ENCODE peak calls at places on chromosomes 5 and 9, in four cellular contexts. B is activated CD8-positive, alpha-beta memory T cell treated with anti-CD3 and anti-CD28 coated beads for 48 hours; Q is caudate nucleus; A is activated naive CD8-positive, alpha-beta T cell treated with anti-CD3 and anti-CD28 coated beads, Interleukin-2, amount 10 ng/mL, durations not matched to agents 7 days and 5 days. T is an unnamed sample.

GRCh38 chr5:135193213-135194125 is 159.4 kb upstream of the PITX1 start:
- DNase-seq in B (no peak), Q (no peak), A (no peak), T (peak)

GRCh38 chr5:139050432-139050831 is 147.7 kb downstream of the SIL1 start:
- DNase-seq in B (no peak), Q (no peak), A (no peak), T (no peak)

GRCh38 chr5:95970359-95970704 is 8.7 kb upstream of the ELL2 start:
- DNase-seq in B (no peak), Q (no peak), A (no peak), T (no peak)

GRCh38 chr5:125481506-125482455 is 735.3 kb upstream of the ZNF608 start:
- DNase-seq in B (no peak), Q (no peak), A (no peak), T (no peak)

GRCh38 chr9:131387394-131387793 is 6.5 kb upstream of the PRRC2B start:
- DNase-seq in B (no peak), Q (no peak), A (no peak), T (no peak)

GRCh38 chr5:168219515-168220410 is 71.7 kb upstream of the WWC1 start:
- DNase-seq in B (no peak), Q (peak), A (no peak), T (peak)

GRCh38 chr5:135134686-135135381 is 100.8 kb upstream of the PITX1 start:
- DNase-seq in B (no peak), Q (no peak), A (no peak), T (no peak)

GRCh38 chr5:128791312-128791711 is 174.0 kb upstream of the SLC27A6 start:
- DNase-seq in B (no peak), Q (no peak), A (no peak), T (no peak)

GRCh38 chr9:125634040-125634717 is 72.8 kb downstream of the MAPKAP1 start:
- DNase-seq in B (no peak), Q (no peak), A (no peak), T (no peak)

GRCh38 chr9:27353405-27354229 is 56.7 kb upstream of the EQTN start:
- DNase-seq in B (no peak), Q (peak), A (no peak), T (no peak)